ENCODE peak calls at places on chromosome 4, in eight cellular contexts. One of them, this sample, is unnamed.

GRCh38 chr4:67922697-67923096 is 38.9 kb upstream of the TMPRSS11D start:
- DNase-seq in heart right ventricle: no peak
- DNase-seq in astrocyte of the spinal cord: peak; percentile 37
- DNase-seq in GM20000: no peak
- DNase-seq in GM10248: no peak
- DNase-seq in epithelial cell of esophagus: peak; percentile 77
- DNase-seq in Caco-2: no peak
- DNase-seq in GM12864: no peak
- DNase-seq in this sample: no peak

GRCh38 chr4:186932196-186932595 is 208.5 kb upstream of the FAT1 start:
- DNase-seq in heart right ventricle: no peak
- DNase-seq in astrocyte of the spinal cord: peak; percentile 35
- DNase-seq in GM20000: no peak
- DNase-seq in GM10248: no peak
- DNase-seq in epithelial cell of esophagus: no peak
- DNase-seq in Caco-2: no peak
- DNase-seq in GM12864: no peak
- DNase-seq in this sample: no peak

GRCh38 chr4:162061214-162061613 is 102.6 kb downstream of the FSTL5 start:
- DNase-seq in heart right ventricle: no peak
- DNase-seq in astrocyte of the spinal cord: peak; percentile 43
- DNase-seq in GM20000: no peak
- DNase-seq in GM10248: no peak
- DNase-seq in epithelial cell of esophagus: peak; percentile 31
- DNase-seq in Caco-2: no peak
- DNase-seq in GM12864: no peak
- DNase-seq in this sample: no peak

GRCh38 chr4:119794681-119795080 is 166.1 kb upstream of the PDE5A start:
- DNase-seq in heart right ventricle: no peak
- DNase-seq in astrocyte of the spinal cord: no peak
- DNase-seq in GM20000: no peak
- DNase-seq in GM10248: no peak
- DNase-seq in epithelial cell of esophagus: peak; percentile 1
- DNase-seq in Caco-2: no peak
- DNase-seq in GM12864: no peak
- DNase-seq in this sample: no peak

GRCh38 chr4:116724249-116724648 is 361.1 kb downstream of the TRAM1L1 start:
- DNase-seq in heart right ventricle: no peak
- DNase-seq in astrocyte of the spinal cord: no peak
- DNase-seq in GM20000: peak; percentile 23
- DNase-seq in GM10248: no peak
- DNase-seq in epithelial cell of esophagus: no peak
- DNase-seq in Caco-2: no peak
- DNase-seq in GM12864: no peak
- DNase-seq in this sample: no peak

GRCh38 chr4:125085-125820 is 952 bp downstream of the ZNF718 start:
- DNase-seq in heart right ventricle: peak; percentile 37
- DNase-seq in astrocyte of the spinal cord: peak; percentile 25
- DNase-seq in GM20000: peak; percentile 50
- DNase-seq in GM10248: peak; percentile 60
- DNase-seq in epithelial cell of esophagus: peak; percentile 73
- DNase-seq in Caco-2: peak; percentile 48
- DNase-seq in GM12864: no peak
- DNase-seq in this sample: peak; percentile 55

GRCh38 chr4:100826067-100826466 is 308.2 kb upstream of the EMCN start:
- DNase-seq in heart right ventricle: no peak
- DNase-seq in astrocyte of the spinal cord: no peak
- DNase-seq in GM20000: no peak
- DNase-seq in GM10248: no peak
- DNase-seq in epithelial cell of esophagus: peak; percentile 26
- DNase-seq in Caco-2: no peak
- DNase-seq in GM12864: no peak
- DNase-seq in this sample: no peak

GRCh38 chr4:52057196-52057595 is 6.1 kb downstream of the SPATA18 start:
- DNase-seq in heart right ventricle: no peak
- DNase-seq in astrocyte of the spinal cord: no peak
- DNase-seq in GM20000: no peak
- DNase-seq in GM10248: no peak
- DNase-seq in epithelial cell of esophagus: peak; percentile 64
- DNase-seq in Caco-2: no peak
- DNase-seq in GM12864: no peak
- DNase-seq in this sample: no peak

GRCh38 chr4:101753702-101754101 is 36.8 kb upstream of the BANK1 start:
- DNase-seq in heart right ventricle: no peak
- DNase-seq in astrocyte of the spinal cord: no peak
- DNase-seq in GM20000: no peak
- DNase-seq in GM10248: no peak
- DNase-seq in epithelial cell of esophagus: peak; percentile 51
- DNase-seq in Caco-2: no peak
- DNase-seq in GM12864: no peak
- DNase-seq in this sample: no peak

GRCh38 chr4:42371306-42372063 is 25.8 kb upstream of the SHISA3 start:
- DNase-seq in heart right ventricle: peak; percentile 30
- DNase-seq in astrocyte of the spinal cord: peak; percentile 70
- DNase-seq in GM20000: peak; percentile 75
- DNase-seq in GM10248: peak; percentile 55
- DNase-seq in epithelial cell of esophagus: peak; percentile 67
- DNase-seq in Caco-2: peak; percentile 13
- DNase-seq in GM12864: peak; percentile 46
- DNase-seq in this sample: no peak

GRCh38 chr4:108543359-108543968 is 76.9 kb upstream of the RPL34 start:
- DNase-seq in heart right ventricle: no peak
- DNase-seq in astrocyte of the spinal cord: no peak
- DNase-seq in GM20000: no peak
- DNase-seq in GM10248: no peak
- DNase-seq in epithelial cell of esophagus: no peak
- DNase-seq in Caco-2: no peak
- DNase-seq in GM12864: no peak
- DNase-seq in this sample: no peak

GRCh38 chr4:137705171-137705783 is 173.0 kb upstream of the PCDH18 start:
- DNase-seq in heart right ventricle: peak; percentile 26
- DNase-seq in astrocyte of the spinal cord: peak; percentile 91
- DNase-seq in GM20000: no peak
- DNase-seq in GM10248: no peak
- DNase-seq in epithelial cell of esophagus: peak; percentile 13
- DNase-seq in Caco-2: no peak
- DNase-seq in GM12864: no peak
- DNase-seq in this sample: no peak

GRCh38 chr4:152784490-152785195 is 4.9 kb downstream of the ARFIP1 start:
- DNase-seq in heart right ventricle: peak; percentile 11
- DNase-seq in astrocyte of the spinal cord: peak; percentile 24
- DNase-seq in GM20000: no peak
- DNase-seq in GM10248: no peak
- DNase-seq in epithelial cell of esophagus: peak; percentile 44
- DNase-seq in Caco-2: peak; percentile 18
- DNase-seq in GM12864: no peak
- DNase-seq in this sample: no peak

GRCh38 chr4:39637572-39638357 is 900 bp downstream of the SMIM14 start:
- DNase-seq in heart right ventricle: peak; percentile 53
- DNase-seq in astrocyte of the spinal cord: peak; percentile 72
- DNase-seq in GM20000: peak; percentile 21
- DNase-seq in GM10248: no peak
- DNase-seq in epithelial cell of esophagus: peak; percentile 67
- DNase-seq in Caco-2: peak; percentile 56
- DNase-seq in GM12864: peak; percentile 18
- DNase-seq in this sample: peak; percentile 31

GRCh38 chr4:55363618-55364420 is 17.8 kb downstream of the SRD5A3 start:
- DNase-seq in heart right ventricle: no peak
- DNase-seq in astrocyte of the spinal cord: no peak
- DNase-seq in GM20000: no peak
- DNase-seq in GM10248: no peak
- DNase-seq in epithelial cell of esophagus: peak; percentile 49
- DNase-seq in Caco-2: no peak
- DNase-seq in GM12864: no peak
- DNase-seq in this sample: no peak

GRCh38 chr4:134762053-134762452 is 560.5 kb upstream of the PABPC4L start:
- DNase-seq in heart right ventricle: no peak
- DNase-seq in astrocyte of the spinal cord: no peak
- DNase-seq in GM20000: no peak
- DNase-seq in GM10248: no peak
- DNase-seq in epithelial cell of esophagus: no peak
- DNase-seq in Caco-2: peak; percentile 20
- DNase-seq in GM12864: no peak
- DNase-seq in this sample: no peak

GRCh38 chr4:21470531-21470930 is 478.0 kb downstream of the KCNIP4 start:
- DNase-seq in heart right ventricle: peak; percentile 5
- DNase-seq in astrocyte of the spinal cord: peak; percentile 67
- DNase-seq in GM20000: no peak
- DNase-seq in GM10248: no peak
- DNase-seq in epithelial cell of esophagus: peak; percentile 68
- DNase-seq in Caco-2: no peak
- DNase-seq in GM12864: no peak
- DNase-seq in this sample: no peak

DNA sequence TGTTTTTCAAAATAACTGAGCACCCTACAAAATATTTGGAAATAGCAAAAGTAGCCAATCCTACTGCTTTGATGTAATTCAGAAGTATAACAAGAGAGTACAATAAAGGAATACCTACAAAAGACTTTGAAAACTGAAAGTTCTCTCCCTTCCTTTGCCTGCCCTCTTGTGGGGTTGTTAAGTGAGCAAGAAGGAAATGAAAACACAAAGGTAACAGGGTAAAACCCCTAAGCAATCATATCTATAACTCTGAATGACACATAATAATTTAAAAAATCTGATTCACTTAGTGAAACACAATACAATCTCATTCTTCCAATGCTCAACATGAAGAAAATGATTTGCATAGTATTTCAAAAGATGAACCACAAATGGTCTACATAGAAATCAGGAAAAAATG is 98.2 kb downstream of the FRYL start:
- DNase-seq in heart right ventricle: no peak
- DNase-seq in astrocyte of the spinal cord: peak; percentile 57
- DNase-seq in GM20000: peak; percentile 46
- DNase-seq in GM10248: peak; percentile 39
- DNase-seq in epithelial cell of esophagus: peak; percentile 69
- DNase-seq in Caco-2: peak; percentile 12
- DNase-seq in GM12864: peak; percentile 26
- DNase-seq in this sample: no peak
- TF ChIP-seq CTCF in heart right ventricle: peak; percentile 54
- TF ChIP-seq CTCF in astrocyte of the spinal cord: peak; percentile 59
- TF ChIP-seq CTCF in GM20000: no peak
- TF ChIP-seq CTCF in GM10248: peak; percentile 39
- TF ChIP-seq CTCF in epithelial cell of esophagus: peak; percentile 55
- TF ChIP-seq CTCF in Caco-2: peak; percentile 22
- TF ChIP-seq CTCF in GM12864: peak; percentile 25
- TF ChIP-seq CTCF in this sample: no peak

GRCh38 chr4:84498203-84499026 is 677 bp downstream of the NKX6-1 start:
- DNase-seq in heart right ventricle: no peak
- DNase-seq in astrocyte of the spinal cord: peak; percentile 43
- DNase-seq in GM20000: peak; percentile 36
- DNase-seq in GM10248: no peak
- DNase-seq in epithelial cell of esophagus: peak; percentile 17
- DNase-seq in Caco-2: no peak
- DNase-seq in GM12864: no peak
- DNase-seq in this sample: peak; percentile 56

GRCh38 chr4:84495448-84496221 is 3.5 kb downstream of the NKX6-1 start:
- DNase-seq in heart right ventricle: no peak
- DNase-seq in astrocyte of the spinal cord: peak; percentile 30
- DNase-seq in GM20000: peak; percentile 14
- DNase-seq in GM10248: no peak
- DNase-seq in epithelial cell of esophagus: no peak
- DNase-seq in Caco-2: no peak
- DNase-seq in GM12864: no peak
- DNase-seq in this sample: no peak

GRCh38 chr4:84497220-84497834 is 1.8 kb downstream of the NKX6-1 start:
- DNase-seq in heart right ventricle: no peak
- DNase-seq in astrocyte of the spinal cord: peak; percentile 55
- DNase-seq in GM20000: peak; percentile 27
- DNase-seq in GM10248: no peak
- DNase-seq in epithelial cell of esophagus: no peak
- DNase-seq in Caco-2: no peak
- DNase-seq in GM12864: no peak
- DNase-seq in this sample: peak; percentile 31

GRCh38 chr4:84497835-84498202 is 1.3 kb downstream of the NKX6-1 start:
- DNase-seq in heart right ventricle: no peak
- DNase-seq in astrocyte of the spinal cord: no peak
- DNase-seq in GM20000: no peak
- DNase-seq in GM10248: no peak
- DNase-seq in epithelial cell of esophagus: no peak
- DNase-seq in Caco-2: no peak
- DNase-seq in GM12864: no peak
- DNase-seq in this sample: peak; percentile 40

GRCh38 chr4:84496356-84497219 is 2.5 kb downstream of the NKX6-1 start:
- DNase-seq in heart right ventricle: no peak
- DNase-seq in astrocyte of the spinal cord: peak; percentile 38
- DNase-seq in GM20000: peak; percentile 27
- DNase-seq in GM10248: no peak
- DNase-seq in epithelial cell of esophagus: no peak
- DNase-seq in Caco-2: no peak
- DNase-seq in GM12864: no peak
- DNase-seq in this sample: peak; percentile 48
- TF ChIP-seq CTCF in heart right ventricle: no peak
- TF ChIP-seq CTCF in astrocyte of the spinal cord: no peak
- TF ChIP-seq CTCF in GM20000: no peak
- TF ChIP-seq CTCF in GM10248: no peak
- TF ChIP-seq CTCF in epithelial cell of esophagus: no peak
- TF ChIP-seq CTCF in Caco-2: no peak
- TF ChIP-seq CTCF in GM12864: no peak
- TF ChIP-seq CTCF in this sample: no peak

DNA sequence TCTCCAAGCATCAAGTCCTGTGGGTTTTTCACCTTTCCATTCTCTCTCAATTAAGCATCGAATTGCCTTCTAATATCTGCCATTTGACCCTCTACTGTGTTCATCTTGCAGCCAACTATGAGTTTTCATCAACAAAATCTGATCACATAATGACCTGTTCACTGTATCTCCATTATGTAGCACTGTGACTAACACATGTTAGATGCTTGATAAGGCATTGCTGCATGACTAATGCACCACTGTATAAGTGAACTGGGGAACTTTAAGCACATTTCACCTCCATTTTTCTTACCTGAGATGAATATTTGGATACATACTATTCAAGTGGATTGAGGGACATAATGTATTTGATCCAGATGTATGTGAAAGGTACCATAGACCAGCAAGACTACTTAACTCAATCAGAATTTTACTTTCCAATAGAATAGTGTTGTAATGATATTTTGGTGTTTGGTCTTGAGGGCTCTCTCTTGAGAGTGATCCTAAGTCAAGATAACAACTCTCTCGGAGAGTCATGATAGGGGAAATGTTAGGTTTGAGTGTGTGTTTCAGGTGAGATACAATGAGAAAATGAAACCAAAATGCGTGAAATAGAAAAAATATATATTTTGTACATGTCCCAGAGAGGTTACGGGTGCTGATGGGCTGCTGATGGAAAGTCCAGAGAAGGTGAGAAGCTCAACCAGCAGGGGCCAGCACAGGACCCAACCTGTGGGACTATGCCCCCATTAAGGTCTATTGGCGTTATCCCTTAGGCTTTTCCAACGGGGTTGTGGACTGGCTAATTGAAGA is 60.2 kb upstream of the HS3ST1 start:
- DNase-seq in heart right ventricle: no peak
- DNase-seq in astrocyte of the spinal cord: no peak
- DNase-seq in GM20000: no peak
- DNase-seq in GM10248: no peak
- DNase-seq in epithelial cell of esophagus: peak; percentile 72
- DNase-seq in Caco-2: no peak
- DNase-seq in GM12864: no peak
- DNase-seq in this sample: no peak
- TF ChIP-seq CTCF in heart right ventricle: no peak
- TF ChIP-seq CTCF in astrocyte of the spinal cord: no peak
- TF ChIP-seq CTCF in GM20000: no peak
- TF ChIP-seq CTCF in GM10248: no peak
- TF ChIP-seq CTCF in epithelial cell of esophagus: no peak
- TF ChIP-seq CTCF in Caco-2: no peak
- TF ChIP-seq CTCF in GM12864: no peak
- TF ChIP-seq CTCF in this sample: no peak

GRCh38 chr4:47852121-47852520 is 14.3 kb upstream of the CORIN start:
- DNase-seq in heart right ventricle: no peak
- DNase-seq in astrocyte of the spinal cord: peak; percentile 84
- DNase-seq in GM20000: no peak
- DNase-seq in GM10248: no peak
- DNase-seq in epithelial cell of esophagus: no peak
- DNase-seq in Caco-2: no peak
- DNase-seq in GM12864: no peak
- DNase-seq in this sample: no peak
- TF ChIP-seq CTCF in heart right ventricle: no peak
- TF ChIP-seq CTCF in astrocyte of the spinal cord: no peak
- TF ChIP-seq CTCF in GM20000: no peak
- TF ChIP-seq CTCF in GM10248: no peak
- TF ChIP-seq CTCF in epithelial cell of esophagus: no peak
- TF ChIP-seq CTCF in Caco-2: no peak
- TF ChIP-seq CTCF in GM12864: no peak
- TF ChIP-seq CTCF in this sample: no peak

This sample was measured in glutamatergic neuron.